ENCODE peak calls at places on chromosome 4, in five cellular contexts. R is neural progenitor cell, B is hepatocyte, U is OCI-LY7, C is K562. J is an unnamed sample. For H3K4me1, the result is how much of the 10 kb centered on the place peaks cover.

GRCh38 chr4:150037251-150037856 is 40.9 kb upstream of the DCLK2 start:
- DNase-seq in C (no peak), B (no peak), R (no peak), U (no peak), J (peak)

GRCh38 chr4:148215202-148215601 is 227.0 kb downstream of the NR3C2 start:
- DNase-seq in R (no peak), C (no peak), U (no peak), B (no peak), J (no peak)

GRCh38 chr4:56958111-56958517 is 19.3 kb downstream of the NOA1 start:
- DNase-seq in U (no peak), R (no peak), C (peak), B (peak), J (no peak)

GRCh38 chr4:28831867-28832266 is 1888.3 kb upstream of the PCDH7 start:
- DNase-seq in U (no peak), B (no peak), C (no peak), R (no peak), J (no peak)

GRCh38 chr4:144189121-144189520 is 48.6 kb upstream of the GYPA start:
- DNase-seq in R (no peak), C (no peak), U (no peak), B (no peak), J (no peak)

GRCh38 chr4:76219299-76220055 is 5.9 kb upstream of the SCARB2 start:
- DNase-seq in C (no peak), B (peak), R (no peak), U (no peak), J (no peak)

GRCh38 chr4:181007751-181008150 is 1235.5 kb upstream of the TENM3 start:
- DNase-seq in B (no peak), C (no peak), U (no peak), R (no peak), J (no peak)

GRCh38 chr4:823093-823760 is 2.7 kb downstream of the CPLX1 start:
- DNase-seq in C (no peak), B (no peak), R (no peak), U (no peak), J (no peak)

GRCh38 chr4:176875441-176875930 is 82.8 kb upstream of the VEGFC start:
- DNase-seq in C (no peak), R (peak), B (no peak), U (no peak), J (no peak)

GRCh38 chr4:185137233-185137925 is 5.7 kb upstream of the SLC25A4 start:
- DNase-seq in R (no peak), C (no peak), B (no peak), U (no peak), J (no peak)

GRCh38 chr4:185470503-185471195 is 884 bp downstream of the CCDC110 start:
- DNase-seq in R (peak), B (peak), U (peak), C (peak), J (no peak)

GRCh38 chr4:183186803-183187202 is 87.7 kb downstream of the WWC2 start:
- DNase-seq in C (no peak), R (no peak), U (no peak), B (no peak), J (no peak)

GRCh38 chr4:183182873-183183725 is 84.0 kb downstream of the WWC2 start:
- DNase-seq in U (no peak), R (peak), B (peak), C (peak), J (no peak)

GRCh38 chr4:183181081-183181480 is 82.0 kb downstream of the WWC2 start:
- DNase-seq in R (no peak), C (no peak), U (no peak), B (no peak), J (no peak)

GRCh38 chr4:183185018-183185417 is 86.0 kb downstream of the WWC2 start:
- DNase-seq in R (no peak), U (no peak), C (peak), B (no peak), J (no peak)

DNA sequence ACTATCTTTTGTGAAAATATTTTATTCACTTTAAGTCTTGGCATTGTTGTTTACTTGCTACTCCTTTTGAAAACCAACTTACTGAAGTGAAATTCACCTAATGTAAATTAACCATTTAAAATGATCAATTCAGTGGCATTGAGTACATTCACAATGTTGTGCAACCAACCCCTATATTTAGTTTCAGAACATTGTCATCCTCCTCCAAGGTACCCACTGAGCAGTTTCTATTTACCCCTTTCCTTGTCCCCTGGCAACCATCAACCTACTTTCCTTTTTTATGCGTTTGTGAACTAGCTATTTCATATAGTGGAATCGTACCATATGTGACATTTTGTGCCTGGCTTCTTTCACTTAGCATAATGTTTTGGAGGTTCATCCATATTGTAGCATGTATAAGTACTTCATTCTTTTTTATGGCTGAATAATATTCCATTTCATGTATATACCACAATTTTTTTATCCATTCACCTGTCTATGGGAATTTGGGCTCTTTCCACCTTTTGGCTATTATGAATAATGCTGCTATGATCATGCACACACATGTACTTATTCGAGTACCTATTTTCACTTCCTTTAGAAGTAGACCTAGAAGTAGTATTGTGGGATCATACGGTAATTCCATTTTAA is 85.0 kb downstream of the WWC2 start:
- DNase-seq in U (no peak), C (no peak), R (no peak), B (no peak), J (no peak)
- H3K4me1 ChIP-seq in U (under half), C (under half), R (under half), B (under half), J (under half)

GRCh38 chr4:179750374-179750773 is 2308.1 kb upstream of the AGA start:
- DNase-seq in C (peak), U (no peak), B (peak), R (peak), J (no peak)

GRCh38 chr4:179751669-179752068 is 2309.4 kb upstream of the AGA start:
- DNase-seq in U (no peak), C (no peak), B (no peak), R (no peak), J (no peak)

DNA sequence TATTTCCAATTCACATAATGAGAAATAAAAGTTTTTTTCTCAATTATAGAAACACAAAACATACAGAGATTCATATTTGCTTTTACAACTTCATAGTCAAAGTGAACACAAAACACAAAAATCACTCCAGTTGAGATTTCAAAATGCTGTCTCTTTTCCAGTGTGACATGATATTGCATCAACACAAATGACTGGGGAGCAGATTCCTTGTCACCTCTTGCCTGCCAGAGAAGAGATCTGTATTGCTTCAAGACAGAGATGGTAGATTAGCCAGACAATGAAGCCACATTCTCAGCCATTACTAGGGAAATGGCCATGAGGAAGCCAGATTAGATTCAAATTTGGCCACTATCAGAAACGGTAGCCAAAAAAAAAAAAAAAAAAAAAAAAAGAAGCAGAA is 2313.1 kb upstream of the AGA start:
- DNase-seq in R (no peak), B (no peak), C (peak), U (no peak), J (no peak)
- H2AFZ ChIP-seq in R (no peak), B (no peak), C (no peak), U (no peak), J (no peak)

DNA sequence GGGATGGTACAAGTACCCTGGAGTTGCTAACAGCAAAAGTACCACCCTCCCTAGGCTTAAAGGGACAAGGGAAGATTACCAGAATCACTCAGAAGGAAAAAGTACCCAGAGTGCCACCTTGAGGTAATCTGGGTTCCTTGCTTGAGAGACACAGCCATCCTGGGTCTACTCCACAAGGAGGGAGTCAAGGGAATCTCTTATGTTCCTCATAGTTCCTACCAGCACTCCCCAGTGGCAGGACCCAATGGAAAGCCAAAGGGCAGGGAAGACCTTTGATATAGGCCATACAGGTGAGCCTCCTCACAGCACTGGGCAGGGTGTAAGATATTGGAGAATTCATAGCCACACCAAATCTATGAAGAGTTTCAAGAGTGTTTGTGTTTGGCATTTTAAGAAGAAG is 5.7 kb downstream of the IL2 start:
- DNase-seq in R (peak), C (peak), U (peak), B (peak), J (no peak)
- H3K4me1 ChIP-seq in R (under half), C (under half), U (under half), B (under half), J (under half)

DNA sequence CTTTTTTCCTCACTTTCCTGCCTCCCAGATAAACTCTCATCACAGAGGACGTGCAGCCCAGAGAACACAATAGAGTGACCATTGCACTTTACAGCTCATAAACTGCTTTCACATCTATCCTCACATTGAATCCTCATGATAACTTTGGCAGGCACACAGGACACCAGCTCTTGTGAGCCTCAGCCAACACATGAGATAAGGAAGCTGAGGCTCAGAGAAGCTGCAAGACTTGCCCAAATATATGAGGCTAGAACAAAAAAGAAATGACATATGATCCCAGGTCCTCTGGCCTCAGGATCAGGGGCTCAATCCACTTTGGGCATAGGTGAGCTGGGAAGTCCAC is 85.0 kb upstream of the CPEB2 start:
- DNase-seq in R (no peak), U (no peak), B (no peak), C (no peak), J (no peak)
- H2AFZ ChIP-seq in R (peak), U (no peak), B (no peak), C (no peak), J (no peak)

GRCh38 chr4:168585168-168586091 is 88.6 kb downstream of the PALLD start:
- DNase-seq in R (peak), B (peak), C (peak), U (peak), J (no peak)

GRCh38 chr4:168586926-168587325 is 90.1 kb downstream of the PALLD start:
- DNase-seq in U (no peak), C (no peak), R (no peak), B (no peak), J (no peak)

GRCh38 chr4:168592676-168593075 is 95.8 kb downstream of the PALLD start:
- DNase-seq in C (no peak), B (no peak), U (no peak), R (no peak), J (no peak)

GRCh38 chr4:168587326-168588125 is 90.7 kb downstream of the PALLD start:
- DNase-seq in R (no peak), C (no peak), B (peak), U (no peak), J (peak)

GRCh38 chr4:168589154-168589553 is 92.3 kb downstream of the PALLD start:
- DNase-seq in B (peak), U (no peak), R (no peak), C (no peak), J (peak)
- H3K4me1 ChIP-seq in B (under half), U (under half), R (under half), C (under half), J (half or more)

DNA sequence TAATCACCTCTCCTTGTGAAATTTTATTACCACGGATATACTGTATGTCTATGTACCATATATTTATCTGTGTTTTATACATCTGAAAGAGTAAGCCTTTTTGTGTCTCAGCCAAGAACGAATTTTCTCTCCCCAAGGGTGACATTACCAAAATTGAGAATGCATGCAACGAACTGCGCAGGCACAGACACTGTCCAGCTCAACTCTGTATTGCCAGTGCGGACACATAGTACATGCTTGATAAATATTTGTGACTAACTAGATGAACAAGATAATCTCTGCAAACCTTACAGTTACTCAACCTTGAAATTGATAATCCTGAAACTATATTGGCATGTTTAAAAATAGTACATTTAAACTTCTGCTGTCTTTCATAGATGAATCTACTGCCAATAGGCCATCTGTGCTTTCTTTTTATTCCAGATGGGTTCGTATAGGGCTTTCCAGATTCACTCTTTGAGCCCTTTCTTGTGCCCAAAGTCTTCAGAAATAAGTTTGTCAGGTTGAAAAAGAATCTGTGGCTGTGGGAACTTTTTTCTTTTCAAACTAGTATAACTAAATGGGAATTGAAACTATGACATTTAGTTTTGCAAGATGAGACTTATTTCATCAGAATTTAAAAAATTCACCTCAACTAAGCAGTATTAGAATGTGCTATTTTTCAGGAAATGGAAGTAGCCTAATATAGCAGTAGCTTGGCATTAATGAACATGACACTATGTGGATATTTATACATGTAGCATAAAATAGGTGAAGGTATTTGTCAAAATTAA is 38.9 kb downstream of the DTHD1 start:
- DNase-seq in B (no peak), U (no peak), C (no peak), R (no peak), J (no peak)
- H2AFZ ChIP-seq in B (no peak), U (no peak), C (no peak), R (no peak), J (no peak)

GRCh38 chr4:174045381-174045780 is 238.1 kb downstream of the FBXO8 start:
- DNase-seq in B (no peak), U (no peak), C (no peak), R (no peak), J (no peak)

GRCh38 chr4:174041555-174042110 is 241.8 kb downstream of the FBXO8 start:
- DNase-seq in B (no peak), C (no peak), U (no peak), R (peak), J (no peak)

DNA sequence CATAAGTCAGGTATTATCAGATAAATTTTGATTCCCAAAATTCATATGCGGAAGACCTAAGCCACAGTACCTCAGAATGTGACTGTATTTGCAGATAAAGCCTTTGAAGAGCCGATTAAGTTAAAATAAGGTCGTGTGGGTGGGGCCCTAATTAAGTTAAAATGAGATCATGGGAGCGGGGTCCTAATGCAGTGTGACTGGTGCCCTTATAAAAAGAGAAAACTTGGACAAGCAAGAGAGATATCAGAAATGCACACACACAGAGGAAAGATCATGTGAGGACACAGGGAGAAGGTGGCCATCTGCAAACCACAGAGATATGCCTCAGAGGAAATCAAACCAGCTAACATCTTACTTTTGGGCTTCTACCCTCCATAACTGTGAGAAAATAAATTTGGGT is 236.1 kb downstream of the FBXO8 start:
- DNase-seq in R (no peak), C (peak), U (no peak), B (no peak), J (no peak)
- H3K4me1 ChIP-seq in R (under half), C (under half), U (under half), B (under half), J (under half)

GRCh38 chr4:27594917-27595316 is 734.3 kb downstream of the STIM2 start:
- DNase-seq in C (no peak), B (no peak), R (no peak), U (no peak), J (no peak)

DNA sequence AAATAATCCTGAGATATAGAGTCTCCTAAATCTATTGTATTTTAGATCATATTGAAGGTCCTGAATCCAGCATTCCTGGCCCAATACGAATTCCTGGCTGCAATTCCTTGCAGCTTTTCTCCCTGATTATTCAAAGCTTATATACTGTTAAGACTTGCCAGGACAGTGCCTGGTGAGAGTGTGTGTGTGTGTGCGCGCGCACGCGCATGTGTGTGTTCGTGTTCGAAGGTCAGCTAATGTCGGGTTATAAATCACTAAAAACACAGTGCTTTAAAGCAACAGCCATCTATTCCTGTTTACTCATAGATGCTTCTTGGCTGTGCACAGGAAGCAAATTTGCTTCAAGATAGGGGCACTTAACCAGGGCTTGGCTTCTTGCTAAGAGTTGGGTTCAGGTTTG is 735.3 kb downstream of the STIM2 start:
- DNase-seq in B (peak), U (no peak), C (no peak), R (no peak), J (no peak)
- H2AFZ ChIP-seq in B (no peak), U (no peak), C (no peak), R (no peak), J (no peak)

GRCh38 chr4:87042986-87043820 is 108.4 kb downstream of the AFF1 start:
- DNase-seq in U (no peak), C (no peak), R (peak), B (no peak), J (no peak)
- H3K4me1 ChIP-seq in U (under half), C (under half), R (half or more), B (under half), J (under half)

J was measured in keratinocyte.